ENCODE peak calls at places on chromosomes 3 and 15, in nine cellular contexts. H is kidney; W is IMR-90; D is osteoblast; Q is CD8-positive, alpha-beta memory T cell; E is neuronal stem cell; J is naive thymus-derived CD4-positive, alpha-beta T cell; R is sigmoid colon; Z is effector memory CD4-positive, alpha-beta T cell. P is an unnamed sample.

GRCh38 chr3:162892921-162893793 is 1396.5 kb downstream of the OTOL1 start:
- DNase-seq in H (no peak), W (no peak), D (no peak), Q (no peak), E (no peak), J (no peak), R (no peak), Z (no peak), P (no peak)

GRCh38 chr3:46668591-46668990 is 24.9 kb downstream of the ALS2CL start:
- DNase-seq in H (peak; percentile 38), W (no peak), D (peak; percentile 63), Q (no peak), E (no peak), J (no peak), R (peak; percentile 44), Z (no peak), P (no peak)

GRCh38 chr3:278300-279064 is 81.9 kb downstream of the CHL1 start:
- DNase-seq in H (no peak), W (no peak), D (no peak), Q (no peak), E (no peak), J (no peak), R (no peak), Z (no peak), P (no peak)

GRCh38 chr3:184440161-184440560 is 60.3 kb downstream of the CHRD start:
- DNase-seq in H (no peak), W (no peak), D (no peak), Q (no peak), E (no peak), J (no peak), R (no peak), Z (no peak), P (no peak)

GRCh38 chr3:138458774-138459499 is 24.5 kb downstream of the ESYT3 start:
- DNase-seq in H (no peak), W (no peak), D (no peak), Q (no peak), E (no peak), J (no peak), R (no peak), Z (no peak), P (no peak)

GRCh38 chr15:88393719-88394519 is 73.3 kb downstream of the MRPL46 start:
- DNase-seq in H (no peak), W (no peak), D (peak; percentile 73), Q (no peak), E (no peak), J (no peak), R (no peak), Z (no peak), P (no peak)

GRCh38 chr3:42855547-42856380 is 19.9 kb downstream of the CYP8B1 start:
- DNase-seq in H (no peak), W (no peak), D (no peak), Q (no peak), E (no peak), J (no peak), R (no peak), Z (no peak), P (no peak)

GRCh38 chr3:182182531-182182968 is 470.8 kb downstream of the SOX2 start:
- DNase-seq in H (no peak), W (no peak), D (no peak), Q (no peak), E (no peak), J (no peak), R (no peak), Z (no peak), P (no peak)

GRCh38 chr3:182673336-182673735 is 120.0 kb upstream of the ATP11B start:
- DNase-seq in H (no peak), W (no peak), D (no peak), Q (no peak), E (no peak), J (no peak), R (no peak), Z (no peak), P (no peak)

GRCh38 chr3:107928084-107928445 is 162.8 kb downstream of the CD47 start:
- DNase-seq in H (no peak), W (peak; percentile 49), D (peak; percentile 41), Q (no peak), E (no peak), J (peak; percentile 10), R (no peak), Z (no peak), P (peak; percentile 23)

GRCh38 chr3:65979731-65980130 is 59.0 kb downstream of the MAGI1 start:
- DNase-seq in H (no peak), W (peak; percentile 75), D (peak; percentile 76), Q (no peak), E (no peak), J (no peak), R (no peak), Z (no peak), P (no peak)

DNA sequence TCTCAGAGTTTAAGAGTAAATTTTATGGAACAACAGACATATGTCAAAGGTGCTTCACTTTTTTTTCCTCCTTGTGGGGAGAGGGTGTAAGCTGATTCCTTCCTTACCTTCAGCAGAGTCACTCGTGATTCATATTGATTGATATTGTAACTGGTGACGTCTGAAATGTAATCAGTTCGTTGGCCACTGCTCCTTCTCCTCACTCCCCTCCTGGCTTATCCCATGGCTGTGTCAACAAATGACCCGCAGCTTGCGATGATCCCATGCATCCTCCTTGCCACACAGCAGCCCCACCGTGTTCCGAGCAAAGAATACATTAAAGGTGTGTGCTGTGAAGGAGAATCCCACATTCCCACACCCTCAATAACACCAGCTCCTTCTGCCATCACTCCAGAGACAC is 7.3 kb downstream of the MGLL start:
- DNase-seq in H (no peak), W (peak; percentile 63), D (no peak), Q (no peak), E (no peak), J (no peak), R (no peak), Z (no peak), P (no peak)
- H3K27ac ChIP-seq in H (no peak overlapping the region), W (no peak overlapping the region), D (no peak overlapping the region), Q (no peak overlapping the region), E (peak overlapping the region; percentile 4), J (no peak overlapping the region), R (no peak overlapping the region), Z (no peak overlapping the region), P (peak overlapping the region; percentile 40)

DNA sequence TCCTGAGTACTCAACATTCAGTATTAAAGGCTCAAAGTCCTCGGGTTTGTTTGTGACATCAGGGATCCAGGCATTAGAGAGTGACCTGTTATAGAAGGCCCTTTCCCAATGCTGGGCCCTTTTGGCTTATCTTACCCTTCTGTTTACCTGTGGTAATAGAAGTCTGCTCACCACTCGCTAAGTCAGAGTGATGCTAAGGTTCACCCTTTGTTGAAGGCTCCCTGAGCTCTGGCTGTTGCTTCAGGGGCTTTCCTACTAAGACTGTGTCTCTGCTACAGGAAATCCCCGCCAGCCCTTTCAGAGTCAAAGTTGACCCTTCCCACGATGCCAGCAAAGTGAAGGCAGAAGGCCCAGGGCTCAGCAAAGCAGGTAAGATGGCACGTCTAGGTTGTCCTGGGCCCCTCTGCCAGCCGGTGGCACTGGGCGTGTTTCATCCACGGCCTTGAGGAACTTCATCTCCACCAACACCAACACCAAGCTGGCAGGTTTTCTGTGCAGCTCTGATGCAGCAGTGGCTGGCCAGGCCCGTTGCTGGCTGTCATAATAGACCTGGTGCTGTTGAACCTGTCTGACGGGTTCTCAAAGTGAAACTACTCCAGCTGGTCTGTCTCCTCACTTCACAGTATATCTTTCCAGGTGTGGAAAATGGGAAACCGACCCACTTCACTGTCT is 99.1 kb downstream of the DNASE1L3 start:
- DNase-seq in H (peak; percentile 86), W (no peak), D (no peak), Q (no peak), E (no peak), J (no peak), R (no peak), Z (no peak), P (no peak)
- H3K27ac ChIP-seq in H (no peak overlapping the region), W (no peak overlapping the region), D (no peak overlapping the region), Q (no peak overlapping the region), E (no peak overlapping the region), J (no peak overlapping the region), R (no peak overlapping the region), Z (no peak overlapping the region), P (no peak overlapping the region)

GRCh38 chr3:3847994-3848970 is 49.1 kb downstream of the LRRN1 start:
- DNase-seq in H (no peak), W (no peak), D (no peak), Q (no peak), E (no peak), J (no peak), R (no peak), Z (no peak), P (no peak)
- H3K27ac ChIP-seq in H (no peak overlapping the region), W (no peak overlapping the region), D (no peak overlapping the region), Q (no peak overlapping the region), E (no peak overlapping the region), J (no peak overlapping the region), R (no peak overlapping the region), Z (no peak overlapping the region), P (no peak overlapping the region)

GRCh38 chr3:45537960-45538640 is 56.5 kb upstream of the LIMD1 start:
- DNase-seq in H (no peak), W (peak; percentile 60), D (no peak), Q (no peak), E (no peak), J (no peak), R (peak; percentile 77), Z (no peak), P (no peak)
- H3K27ac ChIP-seq in H (no peak overlapping the region), W (no peak overlapping the region), D (no peak overlapping the region), Q (no peak overlapping the region), E (no peak overlapping the region), J (no peak overlapping the region), R (peak overlapping the region; percentile 15), Z (no peak overlapping the region), P (no peak overlapping the region)

DNA sequence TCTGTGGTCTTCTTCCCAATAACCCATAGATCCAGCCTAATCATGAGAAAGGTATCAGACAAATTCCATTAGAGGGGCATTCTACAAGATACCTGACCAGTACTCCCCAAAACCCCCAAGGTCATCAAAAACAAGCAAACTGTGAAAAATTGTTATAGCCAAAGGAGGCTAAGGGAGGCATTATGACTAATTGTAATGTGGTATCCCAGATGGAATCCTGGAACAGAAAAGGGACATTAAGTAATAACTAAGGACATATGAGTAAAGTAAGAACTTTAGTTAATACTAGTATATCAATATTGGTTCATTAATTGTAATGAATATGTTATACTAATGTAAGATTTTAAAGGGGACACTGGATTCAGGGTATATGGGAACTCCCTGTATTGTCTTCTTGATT is 20.4 kb downstream of the SPTSSB start:
- DNase-seq in H (no peak), W (no peak), D (no peak), Q (no peak), E (no peak), J (no peak), R (no peak), Z (no peak), P (no peak)
- H3K27ac ChIP-seq in H (no peak overlapping the region), W (no peak overlapping the region), D (no peak overlapping the region), Q (no peak overlapping the region), E (no peak overlapping the region), J (no peak overlapping the region), R (no peak overlapping the region), Z (no peak overlapping the region), P (no peak overlapping the region)

DNA sequence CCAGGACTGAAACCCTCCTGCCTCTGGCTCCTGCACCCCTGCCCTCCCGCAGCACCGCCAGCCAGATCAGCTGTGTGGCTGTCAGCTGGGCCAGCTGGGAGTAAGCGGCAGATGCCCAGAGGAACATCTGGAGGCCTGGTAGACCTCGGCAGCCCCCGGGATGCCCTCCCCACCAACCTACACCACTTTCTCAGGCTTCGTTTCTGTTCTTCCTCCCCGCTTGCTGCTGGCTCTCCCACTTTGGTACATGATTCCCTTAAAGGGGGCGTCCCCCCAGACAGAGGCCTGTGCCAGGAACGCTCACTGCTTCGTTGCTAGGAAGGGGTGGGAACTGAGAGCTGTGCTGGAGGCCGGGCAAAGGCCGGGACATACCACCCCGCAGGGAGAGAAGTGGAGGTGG is 91.4 kb upstream of the RPL32 start:
- DNase-seq in H (no peak), W (no peak), D (no peak), Q (no peak), E (no peak), J (no peak), R (no peak), Z (no peak), P (peak; percentile 60)
- H3K27ac ChIP-seq in H (peak overlapping the region; percentile 49), W (no peak overlapping the region), D (no peak overlapping the region), Q (no peak overlapping the region), E (no peak overlapping the region), J (no peak overlapping the region), R (no peak overlapping the region), Z (no peak overlapping the region), P (peak overlapping the region; percentile 46)